ENCODE peak calls at places on chromosomes 16 and 17, in seven cellular contexts. One of them, this sample, is unnamed. For H3K4me1, the result is how much of the 10 kb centered on the place peaks cover.

GRCh38 chr16:27179500-27180072 is 23.7 kb upstream of the KDM8 start:
- DNase-seq in prostate gland: peak
- DNase-seq in upper lobe of left lung: peak
- DNase-seq in heart left ventricle: peak
- DNase-seq in stomach: peak
- DNase-seq in A549: peak
- DNase-seq in ovary: peak
- DNase-seq in this sample: peak

GRCh38 chr17:66386789-66387351 is 84.5 kb downstream of the PRKCA start:
- DNase-seq in prostate gland: no peak
- DNase-seq in upper lobe of left lung: no peak
- DNase-seq in heart left ventricle: no peak
- DNase-seq in stomach: no peak
- DNase-seq in A549: peak
- DNase-seq in ovary: no peak
- DNase-seq in this sample: no peak

GRCh38 chr16:66426112-66427035 is 721 bp upstream of the BEAN1 start:
- DNase-seq in prostate gland: no peak
- DNase-seq in upper lobe of left lung: no peak
- DNase-seq in heart left ventricle: no peak
- DNase-seq in stomach: no peak
- DNase-seq in A549: no peak
- DNase-seq in ovary: peak
- DNase-seq in this sample: no peak

GRCh38 chr17:69533481-69534234 is 119.2 kb downstream of the MAP2K6 start:
- DNase-seq in prostate gland: no peak
- DNase-seq in upper lobe of left lung: no peak
- DNase-seq in heart left ventricle: no peak
- DNase-seq in stomach: no peak
- DNase-seq in A549: no peak
- DNase-seq in ovary: no peak
- DNase-seq in this sample: no peak

GRCh38 chr16:27446721-27447120 is 44.7 kb downstream of the IL21R start:
- DNase-seq in prostate gland: no peak
- DNase-seq in upper lobe of left lung: no peak
- DNase-seq in heart left ventricle: peak
- DNase-seq in stomach: no peak
- DNase-seq in A549: no peak
- DNase-seq in ovary: no peak
- DNase-seq in this sample: no peak

GRCh38 chr17:40535924-40536717 is 29.2 kb downstream of the CCR7 start:
- DNase-seq in prostate gland: no peak
- DNase-seq in upper lobe of left lung: peak
- DNase-seq in heart left ventricle: peak
- DNase-seq in stomach: no peak
- DNase-seq in A549: no peak
- DNase-seq in ovary: no peak
- DNase-seq in this sample: no peak

GRCh38 chr16:66290431-66290830 is 76.1 kb upstream of the CDH5 start:
- DNase-seq in prostate gland: no peak
- DNase-seq in upper lobe of left lung: peak
- DNase-seq in heart left ventricle: no peak
- DNase-seq in stomach: no peak
- DNase-seq in A549: no peak
- DNase-seq in ovary: no peak
- DNase-seq in this sample: no peak

GRCh38 chr17:7853693-7854043 is 1.2 kb upstream of the TMEM88 start:
- DNase-seq in prostate gland: no peak
- DNase-seq in upper lobe of left lung: no peak
- DNase-seq in heart left ventricle: no peak
- DNase-seq in stomach: no peak
- DNase-seq in A549: no peak
- DNase-seq in ovary: no peak
- DNase-seq in this sample: no peak

GRCh38 chr17:73957564-73957963 is 245.9 kb upstream of the RPL38 start:
- DNase-seq in prostate gland: no peak
- DNase-seq in upper lobe of left lung: no peak
- DNase-seq in heart left ventricle: no peak
- DNase-seq in stomach: no peak
- DNase-seq in A549: no peak
- DNase-seq in ovary: no peak
- DNase-seq in this sample: no peak

GRCh38 chr16:27290582-27290981 is 22.0 kb upstream of the NSMCE1 start:
- DNase-seq in prostate gland: no peak
- DNase-seq in upper lobe of left lung: no peak
- DNase-seq in heart left ventricle: no peak
- DNase-seq in stomach: no peak
- DNase-seq in A549: no peak
- DNase-seq in ovary: no peak
- DNase-seq in this sample: no peak

GRCh38 chr16:48498761-48499600 is 111.0 kb downstream of the N4BP1 start:
- DNase-seq in prostate gland: peak
- DNase-seq in upper lobe of left lung: no peak
- DNase-seq in heart left ventricle: peak
- DNase-seq in stomach: no peak
- DNase-seq in A549: peak
- DNase-seq in ovary: peak
- DNase-seq in this sample: no peak

GRCh38 chr16:72925631-72925979 is 122.3 kb downstream of the ZFHX3 start:
- DNase-seq in prostate gland: no peak
- DNase-seq in upper lobe of left lung: no peak
- DNase-seq in heart left ventricle: no peak
- DNase-seq in stomach: no peak
- DNase-seq in A549: no peak
- DNase-seq in ovary: no peak
- DNase-seq in this sample: no peak

GRCh38 chr17:20191066-20191465 is 181.9 kb downstream of the SPECC1 start:
- DNase-seq in prostate gland: no peak
- DNase-seq in upper lobe of left lung: no peak
- DNase-seq in heart left ventricle: no peak
- DNase-seq in stomach: no peak
- DNase-seq in A549: no peak
- DNase-seq in ovary: no peak
- DNase-seq in this sample: no peak

GRCh38 chr16:89000207-89000959 is 23.4 kb upstream of the CBFA2T3 start:
- DNase-seq in prostate gland: no peak
- DNase-seq in upper lobe of left lung: no peak
- DNase-seq in heart left ventricle: no peak
- DNase-seq in stomach: no peak
- DNase-seq in A549: no peak
- DNase-seq in ovary: no peak
- DNase-seq in this sample: no peak

GRCh38 chr17:79864147-79864546 is 24.9 kb upstream of the CBX4 start:
- DNase-seq in prostate gland: no peak
- DNase-seq in upper lobe of left lung: no peak
- DNase-seq in heart left ventricle: no peak
- DNase-seq in stomach: no peak
- DNase-seq in A549: no peak
- DNase-seq in ovary: no peak
- DNase-seq in this sample: no peak

GRCh38 chr16:2966803-2967184 is 2.4 kb upstream of the PAQR4 start:
- DNase-seq in prostate gland: no peak
- DNase-seq in upper lobe of left lung: peak
- DNase-seq in heart left ventricle: no peak
- DNase-seq in stomach: peak
- DNase-seq in A549: no peak
- DNase-seq in ovary: no peak
- DNase-seq in this sample: no peak

GRCh38 chr17:27568216-27568615 is 62.8 kb upstream of the LGALS9 start:
- DNase-seq in prostate gland: no peak
- DNase-seq in upper lobe of left lung: no peak
- DNase-seq in heart left ventricle: no peak
- DNase-seq in stomach: no peak
- DNase-seq in A549: no peak
- DNase-seq in ovary: no peak
- DNase-seq in this sample: no peak

GRCh38 chr16:50024684-50025543 is at the start of gene CNEP1R1:
- DNase-seq in prostate gland: peak
- DNase-seq in upper lobe of left lung: peak
- DNase-seq in heart left ventricle: peak
- DNase-seq in stomach: peak
- DNase-seq in A549: peak
- DNase-seq in ovary: peak
- DNase-seq in this sample: peak

GRCh38 chr17:64148017-64148631 is 18.2 kb upstream of the ERN1 start:
- DNase-seq in prostate gland: no peak
- DNase-seq in upper lobe of left lung: no peak
- DNase-seq in heart left ventricle: no peak
- DNase-seq in stomach: no peak
- DNase-seq in A549: peak
- DNase-seq in ovary: no peak
- DNase-seq in this sample: no peak
- H3K4me1 ChIP-seq in prostate gland: under half
- H3K4me1 ChIP-seq in upper lobe of left lung: half or more
- H3K4me1 ChIP-seq in heart left ventricle: half or more
- H3K4me1 ChIP-seq in stomach: under half
- H3K4me1 ChIP-seq in A549: under half
- H3K4me1 ChIP-seq in ovary: under half
- H3K4me1 ChIP-seq in this sample: half or more

GRCh38 chr17:4934173-4934979 is 2.3 kb downstream of the GP1BA start:
- DNase-seq in prostate gland: no peak
- DNase-seq in upper lobe of left lung: peak
- DNase-seq in heart left ventricle: no peak
- DNase-seq in stomach: peak
- DNase-seq in A549: no peak
- DNase-seq in ovary: no peak
- DNase-seq in this sample: no peak
- TF ChIP-seq POLR2A in prostate gland: no peak
- TF ChIP-seq POLR2A in upper lobe of left lung: no peak
- TF ChIP-seq POLR2A in heart left ventricle: no peak
- TF ChIP-seq POLR2A in stomach: no peak
- TF ChIP-seq POLR2A in A549: peak
- TF ChIP-seq POLR2A in ovary: no peak
- TF ChIP-seq POLR2A in this sample: no peak

DNA sequence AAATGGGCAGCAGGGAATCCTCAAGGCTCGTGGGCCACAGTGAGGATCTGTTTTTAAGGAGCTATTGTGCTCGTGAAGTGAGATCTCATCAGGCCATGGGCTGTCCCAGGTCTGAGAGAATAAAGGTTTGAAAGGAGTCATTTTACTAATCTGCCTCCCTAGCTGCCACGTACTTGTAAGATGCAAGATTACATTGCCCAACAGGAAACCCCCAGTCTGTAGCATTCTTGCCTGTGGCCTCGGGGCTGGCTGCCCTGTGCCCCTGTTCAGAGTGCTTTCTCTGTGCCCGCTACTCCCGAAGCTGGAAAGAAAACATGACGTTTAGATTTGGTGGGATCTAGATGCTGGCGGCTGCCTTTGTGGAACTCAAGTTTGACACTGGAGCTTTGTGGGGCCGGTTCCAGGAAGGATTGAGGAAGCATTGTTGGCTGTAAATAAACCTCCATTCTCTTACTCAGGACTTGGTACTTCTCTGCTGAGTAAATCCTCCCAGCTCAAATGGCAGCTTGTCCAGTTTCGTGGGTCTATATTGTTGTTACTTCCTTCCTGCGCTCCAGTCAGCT is 21.2 kb downstream of the SAP30BP start:
- DNase-seq in prostate gland: no peak
- DNase-seq in upper lobe of left lung: no peak
- DNase-seq in heart left ventricle: no peak
- DNase-seq in stomach: peak
- DNase-seq in A549: no peak
- DNase-seq in ovary: no peak
- DNase-seq in this sample: no peak
- H3K4me1 ChIP-seq in prostate gland: under half
- H3K4me1 ChIP-seq in upper lobe of left lung: half or more
- H3K4me1 ChIP-seq in heart left ventricle: half or more
- H3K4me1 ChIP-seq in stomach: half or more
- H3K4me1 ChIP-seq in A549: half or more
- H3K4me1 ChIP-seq in ovary: under half
- H3K4me1 ChIP-seq in this sample: half or more

GRCh38 chr16:84332975-84333684 is 35.2 kb upstream of the ATP2C2 start:
- DNase-seq in prostate gland: no peak
- DNase-seq in upper lobe of left lung: peak
- DNase-seq in heart left ventricle: no peak
- DNase-seq in stomach: peak
- DNase-seq in A549: no peak
- DNase-seq in ovary: no peak
- DNase-seq in this sample: no peak
- TF ChIP-seq POLR2A in prostate gland: no peak
- TF ChIP-seq POLR2A in upper lobe of left lung: no peak
- TF ChIP-seq POLR2A in heart left ventricle: no peak
- TF ChIP-seq POLR2A in stomach: no peak
- TF ChIP-seq POLR2A in A549: no peak
- TF ChIP-seq POLR2A in ovary: no peak
- TF ChIP-seq POLR2A in this sample: no peak

DNA sequence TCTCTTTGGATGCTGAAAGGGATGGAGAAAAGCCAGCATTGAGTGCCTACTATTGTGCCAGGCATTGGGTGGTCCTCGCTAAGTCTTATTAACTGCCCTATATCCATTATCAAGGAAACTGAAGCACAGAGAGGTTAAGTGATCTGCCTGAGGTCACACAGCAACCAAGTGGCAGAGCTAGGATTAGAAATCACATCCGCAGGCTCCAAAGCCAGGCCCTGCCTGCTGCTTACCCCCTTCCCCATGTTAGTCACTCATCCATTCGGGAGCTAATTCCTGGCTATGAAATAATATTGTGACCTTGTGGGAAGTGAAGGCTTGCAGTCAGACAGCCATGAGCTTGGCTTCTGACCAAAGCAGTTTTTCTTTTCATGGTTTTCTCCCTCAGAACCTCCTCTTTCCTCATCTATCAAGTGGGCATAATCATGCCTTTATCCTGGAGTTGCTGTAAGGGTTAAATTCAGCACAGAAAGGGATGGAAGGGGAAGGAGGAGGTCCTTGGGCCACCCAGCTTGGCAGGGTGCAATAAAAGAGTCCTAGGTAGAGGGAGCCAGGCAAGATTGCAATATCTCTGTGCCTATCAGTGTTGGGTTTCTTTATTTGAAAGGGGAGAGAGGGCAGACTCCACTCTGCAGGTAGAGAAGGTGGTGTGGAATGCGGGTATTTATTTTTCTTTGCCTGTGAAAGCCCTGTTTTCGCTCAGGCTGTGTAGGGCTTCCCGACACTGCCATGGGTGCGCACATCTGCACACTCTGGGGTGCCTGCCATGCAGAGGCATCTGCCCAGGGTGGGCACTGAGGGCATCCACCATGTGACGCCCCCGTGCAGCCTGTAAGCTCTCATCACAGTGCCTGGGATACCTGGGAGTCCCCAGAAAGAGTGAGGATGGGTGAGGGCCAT is 11.3 kb downstream of the RAI1 start:
- DNase-seq in prostate gland: no peak
- DNase-seq in upper lobe of left lung: no peak
- DNase-seq in heart left ventricle: no peak
- DNase-seq in stomach: no peak
- DNase-seq in A549: peak
- DNase-seq in ovary: no peak
- DNase-seq in this sample: no peak
- H3K4me1 ChIP-seq in prostate gland: half or more
- H3K4me1 ChIP-seq in upper lobe of left lung: half or more
- H3K4me1 ChIP-seq in heart left ventricle: half or more
- H3K4me1 ChIP-seq in stomach: half or more
- H3K4me1 ChIP-seq in A549: half or more
- H3K4me1 ChIP-seq in ovary: under half
- H3K4me1 ChIP-seq in this sample: under half

GRCh38 chr16:10877472-10877946 is 507 bp downstream of the CIITA start:
- DNase-seq in prostate gland: no peak
- DNase-seq in upper lobe of left lung: no peak
- DNase-seq in heart left ventricle: no peak
- DNase-seq in stomach: no peak
- DNase-seq in A549: no peak
- DNase-seq in ovary: no peak
- DNase-seq in this sample: no peak
- TF ChIP-seq POLR2A in prostate gland: no peak
- TF ChIP-seq POLR2A in upper lobe of left lung: no peak
- TF ChIP-seq POLR2A in heart left ventricle: no peak
- TF ChIP-seq POLR2A in stomach: no peak
- TF ChIP-seq POLR2A in A549: no peak
- TF ChIP-seq POLR2A in ovary: no peak
- TF ChIP-seq POLR2A in this sample: no peak

This sample was measured in gastrocnemius medialis.